ENCODE peak calls at places on chromosomes 12 and 14, in five cellular contexts. K is H9, P is neuronal stem cell, C is H1, M is trophoblast cell. F is an unnamed sample.

GRCh38 chr14:97033556-97034081 is 236.4 kb downstream of the VRK1 start:
- DNase-seq in K (peak), P (no peak), C (peak), M (no peak), F (no peak)

GRCh38 chr12:124790650-124791400 is 72.8 kb downstream of the SCARB1 start:
- DNase-seq in K (no peak), P (no peak), C (no peak), M (no peak), F (no peak)

GRCh38 chr12:18849761-18850160 is 111.8 kb downstream of the CAPZA3 start:
- DNase-seq in K (no peak), P (no peak), C (no peak), M (peak), F (no peak)

GRCh38 chr12:10926263-10926662 is 2.8 kb upstream of the PRH2 start:
- DNase-seq in K (no peak), P (no peak), C (no peak), M (no peak), F (no peak)

GRCh38 chr14:51576899-51577298 is 74.8 kb upstream of the FRMD6 start:
- DNase-seq in K (no peak), P (no peak), C (no peak), M (no peak), F (no peak)

GRCh38 chr14:64786296-64787149 is 82.3 kb downstream of the PLEKHG3 start:
- DNase-seq in K (no peak), P (no peak), C (no peak), M (no peak), F (no peak)

GRCh38 chr12:91982946-91983345 is 162.7 kb downstream of the BTG1 start:
- DNase-seq in K (no peak), P (no peak), C (no peak), M (no peak), F (no peak)

GRCh38 chr12:57771271-57771872 is 533 bp downstream of the METTL1 start:
- DNase-seq in K (peak), P (peak), C (peak), M (peak), F (peak)

GRCh38 chr12:101021911-101022388 is 188.1 kb downstream of the SLC5A8 start:
- DNase-seq in K (no peak), P (no peak), C (no peak), M (peak), F (peak)

GRCh38 chr12:91098942-91099341 is 12.4 kb downstream of the LUM start:
- DNase-seq in K (no peak), P (no peak), C (no peak), M (peak), F (peak)

GRCh38 chr12:131389051-131390013 is 321.6 kb upstream of the SFSWAP start:
- DNase-seq in K (no peak), P (no peak), C (no peak), M (no peak), F (no peak)

GRCh38 chr12:131386167-131386521 is 324.7 kb upstream of the SFSWAP start:
- DNase-seq in K (no peak), P (no peak), C (no peak), M (no peak), F (no peak)

GRCh38 chr12:131388164-131388795 is 322.6 kb upstream of the SFSWAP start:
- DNase-seq in K (no peak), P (no peak), C (no peak), M (no peak), F (no peak)

GRCh38 chr12:131386781-131387180 is 324.1 kb upstream of the SFSWAP start:
- DNase-seq in K (no peak), P (no peak), C (no peak), M (no peak), F (no peak)

GRCh38 chr12:131387281-131388163 is 323.4 kb upstream of the SFSWAP start:
- DNase-seq in K (no peak), P (no peak), C (no peak), M (no peak), F (no peak)
- H2BK12ac ChIP-seq in K (no peak), P (no peak), C (peak), M (no peak), F (no peak)

DNA sequence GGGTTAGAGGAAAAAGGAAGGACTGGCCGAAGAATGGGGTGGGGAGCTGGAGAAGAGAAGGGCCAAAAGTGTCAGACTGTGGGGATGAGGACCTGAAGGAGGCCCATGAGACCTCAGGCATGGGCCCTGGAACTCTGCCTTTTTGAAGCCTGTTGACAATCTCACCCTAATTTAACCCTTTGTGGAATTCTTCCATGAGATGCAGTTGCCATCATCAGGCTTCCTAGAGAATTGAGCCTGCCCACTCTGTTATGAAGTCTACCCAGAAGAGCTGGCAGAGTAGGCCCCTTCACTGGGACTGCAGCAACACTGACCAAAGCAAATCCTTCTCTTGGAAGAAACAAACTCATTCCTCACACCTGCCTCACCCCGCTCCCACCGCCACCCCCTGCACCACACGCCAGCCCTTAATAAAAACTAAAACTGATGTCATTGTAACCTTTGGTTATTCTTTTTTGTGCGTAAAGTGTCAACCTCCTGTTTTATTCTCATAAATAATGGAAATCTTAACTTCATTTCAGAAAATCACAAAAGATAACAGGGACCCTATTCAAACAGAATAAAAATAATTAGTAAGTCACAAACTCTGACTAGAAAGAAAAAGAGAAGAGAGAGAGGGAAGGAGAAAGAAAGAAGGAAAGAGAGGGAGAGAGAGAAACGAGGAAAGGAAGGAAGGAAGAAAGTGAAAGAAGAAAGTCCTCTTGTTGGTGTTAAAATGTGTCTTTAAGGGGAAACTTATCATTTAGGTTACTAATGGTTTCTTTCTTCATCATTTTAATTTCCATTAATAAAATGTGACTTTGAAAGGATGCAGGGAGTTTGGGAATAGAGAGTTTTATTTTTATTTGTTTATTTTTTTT is 61.3 kb downstream of the CRADD start:
- DNase-seq in K (no peak), P (no peak), C (no peak), M (no peak), F (no peak)
- H3K14ac ChIP-seq in K (no peak), P (no peak), C (no peak), M (no peak), F (no peak)

GRCh38 chr12:130712346-130713065 is 3.6 kb downstream of the RIMBP2 start:
- DNase-seq in K (no peak), P (no peak), C (no peak), M (no peak), F (no peak)

GRCh38 chr12:130715150-130715995 is 726 bp downstream of the RIMBP2 start:
- DNase-seq in K (no peak), P (no peak), C (peak), M (no peak), F (no peak)

GRCh38 chr12:130714591-130715149 is 1.4 kb downstream of the RIMBP2 start:
- DNase-seq in K (no peak), P (no peak), C (peak), M (no peak), F (no peak)

GRCh38 chr12:130713581-130713991 is 2.5 kb downstream of the RIMBP2 start:
- DNase-seq in K (peak), P (no peak), C (no peak), M (no peak), F (no peak)

GRCh38 chr12:130714091-130714590 is 2.0 kb downstream of the RIMBP2 start:
- DNase-seq in K (peak), P (no peak), C (no peak), M (no peak), F (no peak)
- H2BK12ac ChIP-seq in K (no peak), P (no peak), C (peak), M (no peak), F (no peak)

DNA sequence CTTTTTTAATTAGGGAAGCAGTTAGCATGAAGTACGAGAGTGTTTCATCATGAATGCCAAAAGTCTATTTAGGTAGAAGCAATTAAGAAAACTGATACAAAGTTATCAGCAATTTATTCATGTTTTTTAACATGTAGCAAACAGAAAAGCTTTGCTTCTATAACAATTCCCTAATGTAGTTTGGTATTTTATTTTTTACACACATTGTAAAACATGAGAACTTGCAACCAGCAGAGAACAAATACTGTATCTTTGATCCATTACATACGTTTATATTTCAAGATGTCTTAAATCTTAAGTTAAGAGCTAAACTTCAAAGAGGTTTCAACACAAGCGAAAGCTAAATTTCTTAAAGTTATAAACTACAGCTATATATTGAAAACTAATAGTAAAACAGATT is 39.3 kb downstream of the MED13L start:
- DNase-seq in K (no peak), P (no peak), C (no peak), M (no peak), F (no peak)
- H3K14ac ChIP-seq in K (no peak), P (no peak), C (no peak), M (no peak), F (no peak)

F was measured in mesenchymal stem cell.